ENCODE peak calls at places on chromosomes 2 and 18, in six cellular contexts. F is progenitor cell of endocrine pancreas, T is Calu3, S is heart left ventricle, K is colonic mucosa, W is spleen. X is an unnamed sample.

GRCh38 chr2:177830881-177831386 is 241.6 kb downstream of the PDE11A start:
- DNase-seq in W (no peak), T (no peak), K (no peak), F (no peak), S (no peak), X (no peak)

GRCh38 chr2:4732560-4732959 is 959.6 kb upstream of the SOX11 start:
- DNase-seq in K (no peak), F (no peak), W (no peak), T (no peak), S (no peak), X (no peak)

GRCh38 chr2:158748925-158749590 is 46.1 kb upstream of the DAPL1 start:
- DNase-seq in W (no peak), F (no peak), K (no peak), S (peak; percentile 59), T (no peak), X (no peak)

GRCh38 chr2:203802277-203803045 is 65.1 kb upstream of the CTLA4 start:
- DNase-seq in F (no peak), S (no peak), K (no peak), W (no peak), T (no peak), X (no peak)

GRCh38 chr18:46721331-46721730 is 35.5 kb downstream of the ST8SIA5 start:
- DNase-seq in W (no peak), F (no peak), K (no peak), T (no peak), S (no peak), X (no peak)

GRCh38 chr2:98909381-98910211 is 26.4 kb downstream of the CRACDL start:
- DNase-seq in K (no peak), F (peak; percentile 69), T (peak; percentile 77), S (no peak), W (peak; percentile 70), X (no peak)

GRCh38 chr2:227862741-227863588 is 8.5 kb upstream of the DAW1 start:
- DNase-seq in T (peak; percentile 57), W (no peak), K (no peak), F (no peak), S (no peak), X (no peak)

GRCh38 chr2:1784087-1784486 is 39.8 kb upstream of the PXDN start:
- DNase-seq in T (no peak), F (no peak), K (no peak), S (no peak), W (no peak), X (no peak)

GRCh38 chr2:221422516-221423211 is 149.4 kb downstream of the EPHA4 start:
- DNase-seq in F (no peak), T (no peak), W (no peak), K (no peak), S (no peak), X (no peak)

GRCh38 chr18:74040459-74041332 is 106.9 kb downstream of the FBXO15 start:
- DNase-seq in F (peak; percentile 29), W (peak; percentile 84), K (peak; percentile 61), T (peak; percentile 78), S (no peak), X (peak; percentile 65)

GRCh38 chr2:68932392-68932791 is 20.3 kb downstream of the GKN2 start:
- DNase-seq in F (no peak), K (no peak), S (no peak), W (no peak), T (no peak), X (no peak)

GRCh38 chr2:85997016-85997970 is 108.4 kb downstream of the POLR1A start:
- DNase-seq in T (no peak), K (no peak), F (no peak), S (peak; percentile 53), W (peak; percentile 68), X (no peak)

GRCh38 chr18:3180325-3180724 is 39.4 kb downstream of the MYOM1 start:
- DNase-seq in W (no peak), K (no peak), F (no peak), S (no peak), T (no peak), X (no peak)

GRCh38 chr2:236578980-236579745 is 9.5 kb downstream of the ACKR3 start:
- DNase-seq in S (no peak), K (no peak), F (no peak), W (no peak), T (no peak), X (no peak)

GRCh38 chr18:56627991-56628390 is 10.4 kb downstream of the TXNL1 start:
- DNase-seq in W (no peak), T (no peak), K (no peak), S (no peak), F (no peak), X (no peak)

GRCh38 chr18:59041819-59042476 is 97.7 kb upstream of the SEC11C start:
- DNase-seq in F (no peak), K (no peak), T (no peak), S (no peak), W (peak; percentile 35), X (no peak)

DNA sequence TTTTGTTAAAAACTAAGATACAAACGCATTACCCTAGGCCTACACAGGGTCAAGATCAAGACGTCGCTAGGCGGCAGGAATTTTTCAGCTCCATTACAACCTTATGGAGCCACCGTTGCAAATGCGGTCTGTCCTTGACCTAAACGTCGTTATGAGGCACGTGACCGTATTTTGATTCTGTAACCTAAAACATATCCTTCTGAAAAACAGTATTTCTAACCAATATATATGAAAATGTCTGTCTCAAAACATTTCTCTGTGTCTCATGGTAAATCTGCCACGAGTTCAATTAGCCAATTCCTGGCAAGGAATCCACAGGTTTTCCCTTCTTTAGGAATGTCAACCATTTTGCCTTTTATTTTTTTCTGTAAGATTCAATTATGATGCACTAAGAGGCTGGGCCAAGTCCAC is 1.7 kb downstream of the RTN4 start:
- DNase-seq in T (peak; percentile 16), W (no peak), S (no peak), F (no peak), K (peak; percentile 67), X (no peak)
- TF ChIP-seq CTCF in T (no peak), W (no peak), S (no peak), F (no peak), K (no peak), X (no peak)

GRCh38 chr18:2169656-2170055 is 401.6 kb downstream of the METTL4 start:
- DNase-seq in W (no peak), K (no peak), S (no peak), T (no peak), F (no peak), X (no peak)
- TF ChIP-seq CTCF in W (no peak), K (no peak), S (no peak), T (no peak), F (no peak), X (no peak)

DNA sequence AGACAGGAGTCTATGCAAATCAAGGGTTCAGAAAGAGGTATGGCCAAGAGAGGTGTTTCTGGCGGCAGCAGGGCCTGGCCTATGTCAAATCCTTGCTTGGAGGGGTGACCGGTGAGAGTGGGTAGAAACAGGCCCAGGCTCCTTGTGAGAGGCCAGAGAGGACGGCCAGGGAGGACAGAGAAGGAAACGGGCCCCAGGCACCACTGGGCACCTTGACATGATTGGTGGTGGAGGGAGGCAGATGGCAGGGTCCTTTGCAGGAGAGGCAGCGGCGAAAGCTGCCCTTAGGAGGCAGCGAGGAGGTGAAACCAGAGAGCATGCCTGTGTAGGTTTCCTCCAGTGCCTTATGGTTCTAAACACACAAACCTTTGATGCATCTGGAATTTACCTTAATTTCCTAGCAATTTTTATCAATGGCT is 6.2 kb downstream of the RAMP1 start:
- DNase-seq in W (peak; percentile 62), F (no peak), S (no peak), K (no peak), T (no peak), X (no peak)
- TF ChIP-seq CTCF in W (no peak), F (no peak), S (no peak), K (no peak), T (no peak), X (no peak)

DNA sequence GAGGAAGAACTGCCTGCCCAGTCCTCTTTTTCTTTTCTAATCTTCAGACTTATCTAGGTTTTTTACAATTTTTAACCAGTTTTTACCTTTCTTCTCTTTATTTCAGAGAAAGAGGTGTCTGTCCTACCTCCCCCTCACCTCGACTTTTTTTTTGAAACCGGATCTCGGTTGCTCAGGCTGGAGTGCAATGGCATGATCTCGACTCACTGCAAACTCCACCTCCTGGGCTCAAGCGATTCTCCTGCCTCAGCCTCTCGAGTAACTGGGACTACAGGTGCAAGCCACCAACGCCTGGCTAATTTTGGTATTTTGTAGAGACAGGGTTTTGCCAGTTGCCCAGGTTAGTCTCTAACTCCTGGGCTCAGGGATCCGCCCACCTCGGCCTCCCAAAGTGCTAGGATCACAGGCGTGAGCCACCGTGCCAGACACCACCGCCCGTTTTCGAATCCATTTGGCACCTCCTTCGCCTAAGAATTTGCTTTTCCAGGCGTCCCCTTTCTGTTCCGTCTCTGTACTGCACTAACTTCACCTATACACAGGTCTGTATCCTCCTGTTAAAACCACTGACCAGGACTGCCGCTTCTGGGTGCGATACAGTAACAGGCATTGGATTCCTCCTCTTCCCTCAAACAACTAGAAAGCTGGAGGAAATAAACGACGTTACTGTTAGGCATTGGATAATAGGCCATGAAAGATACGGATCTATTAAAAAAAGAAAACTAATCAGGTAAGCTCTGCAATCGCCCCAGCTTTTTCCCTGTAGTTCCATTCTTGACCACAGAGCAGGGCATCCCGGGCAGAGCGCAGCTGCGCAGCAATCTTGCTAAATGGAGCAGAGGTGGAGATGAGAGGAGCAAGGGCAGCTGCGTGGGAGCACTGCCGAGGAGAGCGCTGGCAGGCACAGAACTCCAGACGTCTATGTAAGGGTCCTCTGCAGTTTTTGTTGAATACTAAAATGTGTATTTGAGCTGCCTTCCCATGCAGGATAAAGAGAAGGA is 69.9 kb downstream of the ZC3H6 start:
- DNase-seq in K (no peak), S (no peak), F (no peak), T (no peak), W (no peak), X (no peak)
- TF ChIP-seq CTCF in K (no peak), S (no peak), F (peak; percentile 17), T (no peak), W (no peak), X (no peak)

DNA sequence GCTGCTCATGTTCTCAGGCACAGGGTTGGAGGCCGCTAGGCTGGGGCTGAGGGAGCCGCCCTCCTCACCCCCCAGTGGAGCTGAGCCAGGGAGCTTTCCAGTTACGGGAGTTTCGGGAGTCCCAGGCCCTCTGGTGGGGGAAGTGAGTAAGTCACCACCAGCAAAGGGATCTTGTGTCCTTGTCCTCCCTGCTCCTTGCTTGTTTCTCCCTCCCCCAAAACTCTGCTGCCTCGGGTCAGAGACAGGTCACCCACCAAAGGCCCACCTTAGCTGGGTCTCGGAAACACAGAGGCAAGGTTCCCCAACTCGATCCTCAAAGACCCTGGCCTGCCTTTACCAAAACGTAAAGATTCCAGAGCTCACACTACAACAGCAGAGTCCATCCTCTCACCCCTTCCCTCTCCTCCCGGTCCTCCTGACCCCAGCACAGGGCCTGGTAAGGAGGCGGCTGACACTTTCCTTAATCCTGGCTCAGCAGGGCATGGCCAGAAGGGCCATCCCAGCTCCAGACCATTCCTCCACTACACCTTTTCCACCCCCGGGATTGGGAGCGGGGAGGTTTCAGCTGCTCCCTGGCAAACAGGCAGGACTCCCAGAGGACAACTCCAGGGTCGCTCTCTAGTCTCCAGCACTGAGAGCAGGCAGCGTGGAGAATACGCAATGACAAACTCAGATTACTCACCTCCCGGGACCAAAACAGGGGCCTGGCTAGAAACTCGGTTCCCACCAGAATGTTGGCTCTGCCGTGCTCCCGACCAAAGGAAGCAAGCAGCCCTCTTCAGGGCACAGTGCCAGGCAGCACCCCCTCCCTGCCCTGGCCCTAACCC is 60.7 kb upstream of the POMC start:
- DNase-seq in K (peak; percentile 69), S (peak; percentile 82), T (peak; percentile 76), W (no peak), F (peak; percentile 58), X (peak; percentile 69)
- TF ChIP-seq CTCF in K (peak; percentile 50), S (peak; percentile 58), T (peak; percentile 79), W (peak; percentile 60), F (peak; percentile 77), X (peak; percentile 36)

X was measured in GM20000.